ENCODE peak calls at places on chromosome 1, in five cellular contexts. Y is LoVo, T is left cardiac atrium, L is anterior cingulate cortex, X is mucosa of descending colon. D is an unnamed sample.
A peak's percentile ranks its signal among the peaks of the same experiment; 100 is the strongest.

GRCh38 chr1:179824265-179824664 is 53.3 kb downstream of the TOR1AIP2 start:
- DNase-seq in Y (no peak), T (no peak), L (no peak), X (no peak), D (no peak)

GRCh38 chr1:206833131-206833530 is 32.3 kb upstream of the IL20 start:
- DNase-seq in Y (no peak), T (no peak), L (no peak), X (no peak), D (no peak)

GRCh38 chr1:205578780-205579571 is 52.8 kb downstream of the ELK4 start:
- DNase-seq in Y (peak; percentile 60), T (no peak), L (no peak), X (no peak), D (peak; percentile 79)

GRCh38 chr1:199759268-199759724 is 268.2 kb upstream of the NR5A2 start:
- DNase-seq in Y (peak; percentile 89), T (no peak), L (no peak), X (no peak), D (peak; percentile 77)

GRCh38 chr1:58824753-58825389 is 41.0 kb upstream of the JUN start:
- DNase-seq in Y (peak; percentile 75), T (peak; percentile 45), L (no peak), X (peak; percentile 92), D (peak; percentile 57)

GRCh38 chr1:235074335-235075120 is 54.1 kb downstream of the TOMM20 start:
- DNase-seq in Y (no peak), T (peak; percentile 43), L (peak; percentile 54), X (peak; percentile 51), D (peak; percentile 72)

GRCh38 chr1:1171551-1172340 is 1.9 kb upstream of the TTLL10 start:
- DNase-seq in Y (no peak), T (peak; percentile 17), L (no peak), X (no peak), D (peak; percentile 57)

GRCh38 chr1:97038410-97038809 is 316.8 kb downstream of the PTBP2 start:
- DNase-seq in Y (no peak), T (no peak), L (no peak), X (no peak), D (no peak)

GRCh38 chr1:191528275-191528674 is 630.0 kb upstream of the RGS18 start:
- DNase-seq in Y (no peak), T (no peak), L (no peak), X (no peak), D (no peak)